ENCODE peak calls at places on chromosomes 4 and X, in five cellular contexts. V, U, D, F and T are unnamed samples.

GRCh38 chrX:9312922-9313867 is 151.7 kb upstream of the TBL1X start:
- DNase-seq in V (peak; percentile 38), U (peak; percentile 46), D (no peak), F (no peak), T (peak; percentile 58)

GRCh38 chrX:53018627-53019026 is 30.0 kb upstream of the GPR173 start:
- DNase-seq in V (peak; percentile 30), U (peak; percentile 36), D (no peak), F (no peak), T (no peak)

GRCh38 chrX:115233497-115234219 is at the start of gene LRCH2:
- DNase-seq in V (peak; percentile 30), U (peak; percentile 69), D (peak; percentile 41), F (peak; percentile 49), T (no peak)

GRCh38 chr4:4870493-4871266 is 11.2 kb downstream of the MSX1 start:
- DNase-seq in V (no peak), U (no peak), D (no peak), F (no peak), T (no peak)

GRCh38 chr4:17336524-17336941 is 175.4 kb downstream of the QDPR start:
- DNase-seq in V (no peak), U (no peak), D (peak; percentile 48), F (no peak), T (no peak)

GRCh38 chrX:155215443-155216178 is 649 bp upstream of the VBP1 start:
- DNase-seq in V (no peak), U (no peak), D (no peak), F (no peak), T (no peak)

GRCh38 chr4:188127157-188127874 is 11.9 kb upstream of the TRIML1 start:
- DNase-seq in V (peak; percentile 57), U (no peak), D (peak; percentile 94), F (no peak), T (peak; percentile 27)

GRCh38 chrX:53047228-53047627 is 1.4 kb upstream of the GPR173 start:
- DNase-seq in V (no peak), U (no peak), D (peak; percentile 15), F (no peak), T (no peak)

GRCh38 chr4:105714932-105715331 is 6.3 kb downstream of the GSTCD start:
- DNase-seq in V (no peak), U (no peak), D (no peak), F (no peak), T (no peak)

GRCh38 chr4:1472148-1472797 is 66.0 kb upstream of the NKX1-1 start:
- DNase-seq in V (no peak), U (no peak), D (no peak), F (no peak), T (no peak)

GRCh38 chr4:71595576-71596108 is 188.2 kb downstream of the GC start:
- DNase-seq in V (no peak), U (no peak), D (no peak), F (no peak), T (no peak)

GRCh38 chrX:99371976-99372595 is 1038.0 kb downstream of the PCDH19 start:
- DNase-seq in V (no peak), U (no peak), D (no peak), F (no peak), T (peak; percentile 5)

GRCh38 chr4:53702334-53703266 is 111.3 kb upstream of the LNX1 start:
- DNase-seq in V (no peak), U (peak; percentile 49), D (peak; percentile 77), F (no peak), T (peak; percentile 15)

GRCh38 chrX:11792461-11793421 is 34.7 kb downstream of the MSL3 start:
- DNase-seq in V (no peak), U (no peak), D (no peak), F (no peak), T (no peak)

GRCh38 chr4:121177238-121178137 is 13.4 kb upstream of the TNIP3 start:
- DNase-seq in V (peak; percentile 79), U (no peak), D (no peak), F (no peak), T (no peak)

GRCh38 chrX:132443736-132444135 is 45.1 kb downstream of the MBNL3 start:
- DNase-seq in V (no peak), U (no peak), D (no peak), F (no peak), T (no peak)

GRCh38 chr4:83356899-83357661 is 22.4 kb upstream of the HPSE start:
- DNase-seq in V (peak; percentile 68), U (no peak), D (peak; percentile 91), F (no peak), T (no peak)

GRCh38 chr4:19689511-19689910 is 562.2 kb upstream of the SLIT2 start:
- DNase-seq in V (peak; percentile 17), U (no peak), D (peak; percentile 75), F (no peak), T (peak; percentile 31)

GRCh38 chr4:174245714-174246113 is 37.8 kb downstream of the FBXO8 start:
- DNase-seq in V (no peak), U (no peak), D (no peak), F (no peak), T (no peak)
- H3K23ac ChIP-seq in V (no peak overlapping the region), U (no peak overlapping the region), D (no peak overlapping the region), F (no peak overlapping the region), T (no peak overlapping the region)

GRCh38 chr4:92129408-92129994 is 174.3 kb upstream of the GRID2 start:
- DNase-seq in V (no peak), U (no peak), D (no peak), F (no peak), T (no peak)
- H3K23ac ChIP-seq in V (no peak overlapping the region), U (no peak overlapping the region), D (no peak overlapping the region), F (peak overlapping the region; percentile 55), T (no peak overlapping the region)

DNA sequence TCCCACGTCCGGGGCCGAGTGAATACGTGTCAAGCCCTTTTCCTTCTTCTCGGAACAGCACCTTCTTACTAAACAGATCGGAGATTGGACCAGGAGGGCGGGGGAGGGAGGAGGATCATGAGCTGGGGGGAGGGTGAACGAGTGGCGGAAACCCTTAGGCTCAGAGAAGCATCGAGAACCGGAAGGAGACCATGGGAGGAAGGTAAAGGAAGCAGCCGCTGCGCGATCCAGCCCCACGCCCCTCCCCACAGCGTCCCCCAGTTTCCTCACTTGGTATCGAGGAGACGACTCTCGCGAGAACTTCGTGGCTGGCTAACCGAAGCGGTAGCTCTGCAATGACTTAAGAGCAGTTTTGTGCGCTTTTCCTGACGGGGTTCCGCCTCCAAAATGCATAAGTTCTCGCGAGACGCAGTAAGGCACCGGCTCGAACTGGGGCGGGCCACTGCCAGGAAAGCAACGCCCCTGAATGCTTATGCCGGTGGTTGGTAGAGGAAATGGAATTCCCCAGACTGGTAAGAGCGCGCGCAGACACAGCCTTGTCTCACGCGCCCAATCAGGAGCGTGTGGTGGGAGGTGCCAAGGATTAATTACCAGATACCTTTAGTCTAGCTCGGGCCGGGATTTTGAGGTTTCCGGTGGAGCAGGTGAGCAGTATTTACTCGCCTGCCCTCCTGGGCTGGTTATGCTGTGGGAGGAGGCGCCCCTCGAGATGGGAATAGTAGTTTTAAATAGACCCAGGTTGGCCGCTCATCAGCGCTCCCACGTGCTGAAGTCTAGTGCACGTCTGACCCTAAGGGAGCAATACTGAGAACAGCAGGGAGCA is 534 bp upstream of the UBE2D3 start:
- DNase-seq in V (peak; percentile 100), U (peak; percentile 99), D (peak; percentile 100), F (peak; percentile 99), T (peak; percentile 100)
- H3K23ac ChIP-seq in V (no peak overlapping the region), U (no peak overlapping the region), D (peak overlapping the region; percentile 85), F (peak overlapping the region; percentile 100), T (no peak overlapping the region)

GRCh38 chrX:136892412-136892811 is 11.9 kb upstream of the RBMX start:
- DNase-seq in V (no peak), U (no peak), D (no peak), F (no peak), T (no peak)
- H3K23ac ChIP-seq in V (no peak overlapping the region), U (no peak overlapping the region), D (no peak overlapping the region), F (no peak overlapping the region), T (no peak overlapping the region)

DNA sequence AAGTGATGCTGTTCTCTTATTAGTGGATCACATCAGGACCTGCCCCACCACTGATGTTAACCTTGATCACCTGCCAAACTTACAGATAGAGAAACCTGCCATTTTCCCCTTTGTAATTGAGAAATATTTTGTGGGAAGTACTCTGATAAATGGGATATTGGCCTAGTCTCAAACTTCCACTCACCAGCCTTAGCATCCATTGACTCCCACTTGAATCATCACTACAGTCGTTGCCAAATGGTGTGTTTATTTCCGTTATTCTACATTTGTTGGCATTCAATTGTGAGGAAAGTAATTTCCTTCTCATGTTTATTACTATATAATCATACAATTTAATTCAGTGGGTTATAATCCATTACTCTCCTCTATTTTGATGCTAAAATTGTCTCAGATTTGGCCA is 156.5 kb upstream of the CXCL13 start:
- DNase-seq in V (no peak), U (no peak), D (no peak), F (no peak), T (no peak)
- H3K23ac ChIP-seq in V (no peak overlapping the region), U (no peak overlapping the region), D (no peak overlapping the region), F (no peak overlapping the region), T (no peak overlapping the region)

GRCh38 chr4:122788935-122789334 is 37.7 kb upstream of the FGF2 start:
- DNase-seq in V (no peak), U (no peak), D (no peak), F (no peak), T (no peak)
- H3K23ac ChIP-seq in V (no peak overlapping the region), U (no peak overlapping the region), D (no peak overlapping the region), F (no peak overlapping the region), T (no peak overlapping the region)

GRCh38 chr4:184473265-184473514 is 1.2 kb downstream of the IRF2 start:
- DNase-seq in V (no peak), U (no peak), D (no peak), F (no peak), T (peak; percentile 35)
- H3K23ac ChIP-seq in V (no peak overlapping the region), U (no peak overlapping the region), D (no peak overlapping the region), F (peak overlapping the region; percentile 25), T (no peak overlapping the region)

GRCh38 chr4:150582881-150583286 is 933 bp downstream of the MAB21L2 start:
- DNase-seq in V (peak; percentile 52), U (peak; percentile 52), D (peak; percentile 51), F (peak; percentile 36), T (no peak)

GRCh38 chr4:150584198-150584593 is 2.2 kb downstream of the MAB21L2 start:
- DNase-seq in V (no peak), U (no peak), D (no peak), F (no peak), T (no peak)

GRCh38 chr4:150582101-150582565 is at the start of gene MAB21L2:
- DNase-seq in V (peak; percentile 51), U (peak; percentile 31), D (peak; percentile 46), F (peak; percentile 27), T (no peak)

GRCh38 chr4:150581611-150582010 is 340 bp upstream of the MAB21L2 start:
- DNase-seq in V (peak; percentile 87), U (peak; percentile 71), D (peak; percentile 94), F (peak; percentile 65), T (no peak)

DNA sequence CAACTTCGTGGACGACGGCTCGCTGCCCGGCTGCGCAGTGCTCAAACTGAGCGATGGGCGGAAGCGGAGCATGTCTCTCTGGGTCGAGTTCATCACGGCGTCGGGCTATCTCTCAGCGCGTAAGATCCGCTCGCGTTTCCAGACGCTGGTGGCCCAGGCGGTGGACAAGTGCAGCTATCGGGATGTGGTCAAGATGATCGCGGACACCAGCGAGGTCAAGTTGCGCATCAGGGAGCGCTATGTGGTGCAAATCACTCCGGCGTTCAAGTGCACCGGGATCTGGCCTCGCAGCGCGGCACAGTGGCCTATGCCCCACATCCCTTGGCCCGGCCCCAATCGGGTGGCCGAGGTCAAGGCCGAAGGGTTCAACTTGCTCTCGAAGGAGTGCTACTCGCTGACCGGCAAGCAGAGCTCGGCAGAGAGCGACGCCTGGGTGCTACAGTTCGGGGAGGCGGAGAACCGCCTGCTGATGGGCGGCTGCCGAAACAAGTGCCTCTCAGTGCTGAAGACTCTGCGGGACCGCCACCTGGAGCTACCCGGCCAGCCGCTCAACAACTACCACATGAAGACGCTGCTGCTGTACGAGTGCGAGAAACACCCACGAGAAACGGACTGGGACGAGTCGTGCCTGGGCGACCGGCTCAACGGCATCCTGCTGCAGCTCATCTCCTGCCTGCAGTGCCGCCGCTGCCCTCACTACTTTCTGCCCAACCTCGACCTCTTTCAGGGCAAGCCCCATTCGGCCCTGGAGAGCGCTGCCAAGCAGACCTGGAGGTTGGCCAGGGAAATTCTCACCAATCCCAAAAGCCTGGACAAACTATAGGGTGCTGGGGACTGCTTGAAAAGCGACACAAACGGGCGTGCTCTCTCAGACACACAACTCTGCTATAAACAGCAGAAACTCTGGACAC is 1.6 kb downstream of the MAB21L2 start:
- DNase-seq in V (peak; percentile 80), U (peak; percentile 74), D (peak; percentile 47), F (peak; percentile 44), T (no peak)
- H3K23ac ChIP-seq in V (peak overlapping the region; percentile 15), U (no peak overlapping the region), D (peak overlapping the region; percentile 99), F (peak overlapping the region; percentile 61), T (no peak overlapping the region)